ENCODE peak calls at places on chromosomes 5 and 9, in five cellular contexts. One of them, this sample, is unnamed.

GRCh38 chr5:83199126-83199525 is 121.8 kb downstream of the XRCC4 start:
- DNase-seq in activated B cell treated with CpG ODN at 0.5 μM for 24 hours: no peak
- DNase-seq in progenitor cell of endocrine pancreas: no peak
- DNase-seq in left ventricle myocardium inferior: no peak
- DNase-seq in adrenal gland: no peak
- DNase-seq in this sample: no peak

GRCh38 chr5:57439601-57440000 is 43.0 kb downstream of the ACTBL2 start:
- DNase-seq in activated B cell treated with CpG ODN at 0.5 μM for 24 hours: no peak
- DNase-seq in adrenal gland: no peak
- DNase-seq in left ventricle myocardium inferior: no peak
- DNase-seq in progenitor cell of endocrine pancreas: no peak
- DNase-seq in this sample: no peak

GRCh38 chr9:75885652-75886051 is 4.8 kb upstream of the PCSK5 start:
- DNase-seq in progenitor cell of endocrine pancreas: no peak
- DNase-seq in activated B cell treated with CpG ODN at 0.5 μM for 24 hours: no peak
- DNase-seq in left ventricle myocardium inferior: no peak
- DNase-seq in adrenal gland: no peak
- DNase-seq in this sample: no peak

GRCh38 chr5:135031813-135032612 is 2.0 kb downstream of the PITX1 start:
- DNase-seq in left ventricle myocardium inferior: peak
- DNase-seq in progenitor cell of endocrine pancreas: no peak
- DNase-seq in adrenal gland: no peak
- DNase-seq in activated B cell treated with CpG ODN at 0.5 μM for 24 hours: no peak
- DNase-seq in this sample: no peak

GRCh38 chr9:6086006-6086655 is 70.7 kb upstream of the RANBP6 start:
- DNase-seq in activated B cell treated with CpG ODN at 0.5 μM for 24 hours: no peak
- DNase-seq in adrenal gland: no peak
- DNase-seq in progenitor cell of endocrine pancreas: no peak
- DNase-seq in left ventricle myocardium inferior: no peak
- DNase-seq in this sample: no peak

GRCh38 chr5:68265822-68266395 is 50.4 kb downstream of the PIK3R1 start:
- DNase-seq in progenitor cell of endocrine pancreas: no peak
- DNase-seq in activated B cell treated with CpG ODN at 0.5 μM for 24 hours: no peak
- DNase-seq in adrenal gland: no peak
- DNase-seq in left ventricle myocardium inferior: no peak
- DNase-seq in this sample: no peak

GRCh38 chr9:16321461-16322119 is 548.9 kb downstream of the BNC2 start:
- DNase-seq in progenitor cell of endocrine pancreas: no peak
- DNase-seq in adrenal gland: peak
- DNase-seq in left ventricle myocardium inferior: no peak
- DNase-seq in activated B cell treated with CpG ODN at 0.5 μM for 24 hours: no peak
- DNase-seq in this sample: peak

GRCh38 chr9:19408316-19408692 is 505 bp upstream of the ACER2 start:
- DNase-seq in adrenal gland: no peak
- DNase-seq in activated B cell treated with CpG ODN at 0.5 μM for 24 hours: no peak
- DNase-seq in left ventricle myocardium inferior: peak
- DNase-seq in progenitor cell of endocrine pancreas: no peak
- DNase-seq in this sample: peak

GRCh38 chr9:93620881-93621820 is 44.8 kb downstream of the PHF2 start:
- DNase-seq in adrenal gland: no peak
- DNase-seq in left ventricle myocardium inferior: peak
- DNase-seq in activated B cell treated with CpG ODN at 0.5 μM for 24 hours: no peak
- DNase-seq in progenitor cell of endocrine pancreas: no peak
- DNase-seq in this sample: no peak

GRCh38 chr9:123645126-123645525 is 284.8 kb downstream of the DENND1A start:
- DNase-seq in activated B cell treated with CpG ODN at 0.5 μM for 24 hours: no peak
- DNase-seq in progenitor cell of endocrine pancreas: no peak
- DNase-seq in adrenal gland: no peak
- DNase-seq in left ventricle myocardium inferior: no peak
- DNase-seq in this sample: no peak

GRCh38 chr5:126100767-126101166 is 322.4 kb upstream of the GRAMD2B start:
- DNase-seq in left ventricle myocardium inferior: no peak
- DNase-seq in activated B cell treated with CpG ODN at 0.5 μM for 24 hours: no peak
- DNase-seq in adrenal gland: no peak
- DNase-seq in progenitor cell of endocrine pancreas: no peak
- DNase-seq in this sample: no peak

GRCh38 chr9:121196389-121196788 is 5.3 kb downstream of the RAB14 start:
- DNase-seq in activated B cell treated with CpG ODN at 0.5 μM for 24 hours: no peak
- DNase-seq in progenitor cell of endocrine pancreas: no peak
- DNase-seq in left ventricle myocardium inferior: no peak
- DNase-seq in adrenal gland: no peak
- DNase-seq in this sample: no peak

GRCh38 chr5:58002318-58002717 is 457.6 kb downstream of the PLK2 start:
- DNase-seq in progenitor cell of endocrine pancreas: no peak
- DNase-seq in adrenal gland: no peak
- DNase-seq in left ventricle myocardium inferior: no peak
- DNase-seq in activated B cell treated with CpG ODN at 0.5 μM for 24 hours: no peak
- DNase-seq in this sample: no peak

GRCh38 chr5:153520952-153521351 is 30.5 kb downstream of the GRIA1 start:
- DNase-seq in progenitor cell of endocrine pancreas: no peak
- DNase-seq in left ventricle myocardium inferior: no peak
- DNase-seq in adrenal gland: no peak
- DNase-seq in activated B cell treated with CpG ODN at 0.5 μM for 24 hours: no peak
- DNase-seq in this sample: no peak

GRCh38 chr9:134919316-134919715 is 1.6 kb upstream of the FCN1 start:
- DNase-seq in activated B cell treated with CpG ODN at 0.5 μM for 24 hours: no peak
- DNase-seq in progenitor cell of endocrine pancreas: no peak
- DNase-seq in left ventricle myocardium inferior: no peak
- DNase-seq in adrenal gland: peak
- DNase-seq in this sample: no peak

GRCh38 chr5:130045334-130045733 is 141.1 kb downstream of the CHSY3 start:
- DNase-seq in left ventricle myocardium inferior: no peak
- DNase-seq in progenitor cell of endocrine pancreas: no peak
- DNase-seq in activated B cell treated with CpG ODN at 0.5 μM for 24 hours: no peak
- DNase-seq in adrenal gland: no peak
- DNase-seq in this sample: no peak
- TF ChIP-seq CTCF in left ventricle myocardium inferior: no peak
- TF ChIP-seq CTCF in progenitor cell of endocrine pancreas: no peak
- TF ChIP-seq CTCF in activated B cell treated with CpG ODN at 0.5 μM for 24 hours: no peak
- TF ChIP-seq CTCF in adrenal gland: no peak
- TF ChIP-seq CTCF in this sample: no peak

GRCh38 chr9:73204910-73205309 is 53.2 kb downstream of the ANXA1 start:
- DNase-seq in progenitor cell of endocrine pancreas: no peak
- DNase-seq in activated B cell treated with CpG ODN at 0.5 μM for 24 hours: no peak
- DNase-seq in adrenal gland: no peak
- DNase-seq in left ventricle myocardium inferior: no peak
- DNase-seq in this sample: no peak

GRCh38 chr9:73202992-73203391 is 51.3 kb downstream of the ANXA1 start:
- DNase-seq in adrenal gland: no peak
- DNase-seq in left ventricle myocardium inferior: no peak
- DNase-seq in progenitor cell of endocrine pancreas: no peak
- DNase-seq in activated B cell treated with CpG ODN at 0.5 μM for 24 hours: no peak
- DNase-seq in this sample: no peak

GRCh38 chr9:73199448-73199847 is 47.8 kb downstream of the ANXA1 start:
- DNase-seq in adrenal gland: no peak
- DNase-seq in left ventricle myocardium inferior: no peak
- DNase-seq in progenitor cell of endocrine pancreas: no peak
- DNase-seq in activated B cell treated with CpG ODN at 0.5 μM for 24 hours: no peak
- DNase-seq in this sample: no peak

GRCh38 chr9:73200694-73201432 is 49.2 kb downstream of the ANXA1 start:
- DNase-seq in activated B cell treated with CpG ODN at 0.5 μM for 24 hours: no peak
- DNase-seq in progenitor cell of endocrine pancreas: no peak
- DNase-seq in adrenal gland: no peak
- DNase-seq in left ventricle myocardium inferior: no peak
- DNase-seq in this sample: no peak

GRCh38 chr9:73199886-73200285 is 48.2 kb downstream of the ANXA1 start:
- DNase-seq in adrenal gland: no peak
- DNase-seq in left ventricle myocardium inferior: no peak
- DNase-seq in progenitor cell of endocrine pancreas: no peak
- DNase-seq in activated B cell treated with CpG ODN at 0.5 μM for 24 hours: no peak
- DNase-seq in this sample: no peak
- TF ChIP-seq CTCF in adrenal gland: no peak
- TF ChIP-seq CTCF in left ventricle myocardium inferior: no peak
- TF ChIP-seq CTCF in progenitor cell of endocrine pancreas: no peak
- TF ChIP-seq CTCF in activated B cell treated with CpG ODN at 0.5 μM for 24 hours: no peak
- TF ChIP-seq CTCF in this sample: no peak

DNA sequence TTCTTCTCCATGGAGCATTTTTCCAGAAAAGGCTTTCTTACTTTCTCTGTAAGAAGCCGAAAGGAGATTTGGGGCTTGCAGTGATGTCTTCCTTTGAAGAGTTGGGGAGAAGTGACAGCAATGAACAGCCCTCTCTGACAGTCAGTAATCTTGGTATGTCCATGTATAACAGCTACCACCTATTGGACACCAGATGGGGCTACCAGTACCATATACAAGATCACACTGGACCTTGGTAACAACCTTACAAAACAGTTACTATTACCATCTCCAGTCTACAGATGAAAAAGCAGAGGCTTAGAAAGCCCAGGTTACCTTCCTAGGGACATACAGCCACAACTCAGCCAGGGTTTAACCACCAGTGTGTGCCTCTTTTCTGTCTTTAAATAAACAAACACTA is 272.7 kb upstream of the TRPC7 start:
- DNase-seq in activated B cell treated with CpG ODN at 0.5 μM for 24 hours: no peak
- DNase-seq in left ventricle myocardium inferior: no peak
- DNase-seq in progenitor cell of endocrine pancreas: no peak
- DNase-seq in adrenal gland: no peak
- DNase-seq in this sample: no peak
- TF ChIP-seq CTCF in activated B cell treated with CpG ODN at 0.5 μM for 24 hours: no peak
- TF ChIP-seq CTCF in left ventricle myocardium inferior: no peak
- TF ChIP-seq CTCF in progenitor cell of endocrine pancreas: no peak
- TF ChIP-seq CTCF in adrenal gland: no peak
- TF ChIP-seq CTCF in this sample: no peak

DNA sequence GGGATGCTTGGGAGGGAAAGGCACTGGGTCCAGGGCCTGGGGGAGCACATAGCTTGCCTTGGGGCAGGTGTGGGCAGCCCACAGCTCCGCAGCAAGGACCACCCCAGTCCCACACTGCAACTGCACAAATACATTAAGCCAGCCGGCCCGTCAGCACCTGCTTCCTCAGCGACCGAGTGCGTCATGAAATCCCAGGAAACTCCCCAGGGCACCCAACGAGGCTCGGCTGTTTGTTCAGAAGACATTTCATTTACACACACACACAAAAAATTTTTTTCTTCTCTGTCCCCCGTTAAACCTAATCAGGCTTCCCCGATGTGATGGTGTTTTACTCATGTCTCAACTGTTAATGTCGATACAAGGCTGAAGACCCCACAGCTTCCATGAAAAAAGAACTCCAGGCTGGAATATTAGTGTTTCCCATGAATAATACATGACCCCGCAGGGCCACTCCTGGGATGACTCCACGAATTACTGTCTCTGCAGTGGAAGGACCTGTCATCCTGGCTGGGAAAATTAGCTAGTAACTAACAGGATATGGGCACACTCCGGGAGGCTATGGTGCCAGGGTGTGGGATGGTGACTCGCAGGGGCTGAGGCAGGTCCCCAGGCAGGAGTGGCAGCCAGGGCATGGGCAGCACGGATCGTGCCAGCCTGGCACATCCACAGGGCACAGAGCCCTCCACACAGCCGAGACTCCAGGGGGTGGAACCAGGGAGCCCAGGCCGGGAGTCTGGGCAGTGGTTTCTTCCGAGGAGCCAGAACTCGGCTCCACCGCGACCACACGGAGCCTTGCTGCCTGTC is 102.4 kb downstream of the VAV2 start:
- DNase-seq in adrenal gland: no peak
- DNase-seq in activated B cell treated with CpG ODN at 0.5 μM for 24 hours: no peak
- DNase-seq in progenitor cell of endocrine pancreas: no peak
- DNase-seq in left ventricle myocardium inferior: no peak
- DNase-seq in this sample: no peak
- TF ChIP-seq CTCF in adrenal gland: no peak
- TF ChIP-seq CTCF in activated B cell treated with CpG ODN at 0.5 μM for 24 hours: no peak
- TF ChIP-seq CTCF in progenitor cell of endocrine pancreas: no peak
- TF ChIP-seq CTCF in left ventricle myocardium inferior: no peak
- TF ChIP-seq CTCF in this sample: no peak

GRCh38 chr5:4857761-4858160 is 282.4 kb upstream of the ADAMTS16 start:
- DNase-seq in progenitor cell of endocrine pancreas: no peak
- DNase-seq in activated B cell treated with CpG ODN at 0.5 μM for 24 hours: no peak
- DNase-seq in left ventricle myocardium inferior: no peak
- DNase-seq in adrenal gland: no peak
- DNase-seq in this sample: no peak

GRCh38 chr5:4859489-4860211 is 280.5 kb upstream of the ADAMTS16 start:
- DNase-seq in activated B cell treated with CpG ODN at 0.5 μM for 24 hours: no peak
- DNase-seq in left ventricle myocardium inferior: no peak
- DNase-seq in progenitor cell of endocrine pancreas: no peak
- DNase-seq in adrenal gland: no peak
- DNase-seq in this sample: no peak

GRCh38 chr5:4866131-4866659 is 273.9 kb upstream of the ADAMTS16 start:
- DNase-seq in activated B cell treated with CpG ODN at 0.5 μM for 24 hours: no peak
- DNase-seq in progenitor cell of endocrine pancreas: no peak
- DNase-seq in left ventricle myocardium inferior: no peak
- DNase-seq in adrenal gland: no peak
- DNase-seq in this sample: no peak

GRCh38 chr5:4866817-4867216 is 273.3 kb upstream of the ADAMTS16 start:
- DNase-seq in progenitor cell of endocrine pancreas: no peak
- DNase-seq in activated B cell treated with CpG ODN at 0.5 μM for 24 hours: no peak
- DNase-seq in adrenal gland: no peak
- DNase-seq in left ventricle myocardium inferior: no peak
- DNase-seq in this sample: no peak

DNA sequence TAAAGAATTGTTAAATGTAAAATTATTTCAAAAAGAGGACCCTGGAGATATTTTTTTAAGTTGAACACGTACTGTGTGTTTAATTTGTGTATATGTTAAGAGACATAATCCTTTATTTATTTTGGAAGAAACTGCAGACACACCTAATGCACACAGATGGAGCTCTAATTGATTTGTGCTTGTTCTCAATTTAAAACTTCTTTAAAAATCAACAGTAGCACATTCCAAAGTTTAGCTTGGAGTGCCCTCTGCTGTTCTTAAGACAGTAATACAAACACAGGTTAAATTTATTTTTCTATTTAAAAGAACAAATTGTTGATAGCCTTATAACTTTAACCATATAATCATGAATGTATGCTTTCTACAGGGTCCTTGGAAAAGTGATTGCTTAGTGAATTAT is 277.6 kb upstream of the ADAMTS16 start:
- DNase-seq in progenitor cell of endocrine pancreas: no peak
- DNase-seq in adrenal gland: no peak
- DNase-seq in activated B cell treated with CpG ODN at 0.5 μM for 24 hours: no peak
- DNase-seq in left ventricle myocardium inferior: no peak
- DNase-seq in this sample: no peak
- TF ChIP-seq CTCF in progenitor cell of endocrine pancreas: peak
- TF ChIP-seq CTCF in adrenal gland: peak
- TF ChIP-seq CTCF in activated B cell treated with CpG ODN at 0.5 μM for 24 hours: no peak
- TF ChIP-seq CTCF in left ventricle myocardium inferior: peak
- TF ChIP-seq CTCF in this sample: peak

DNA sequence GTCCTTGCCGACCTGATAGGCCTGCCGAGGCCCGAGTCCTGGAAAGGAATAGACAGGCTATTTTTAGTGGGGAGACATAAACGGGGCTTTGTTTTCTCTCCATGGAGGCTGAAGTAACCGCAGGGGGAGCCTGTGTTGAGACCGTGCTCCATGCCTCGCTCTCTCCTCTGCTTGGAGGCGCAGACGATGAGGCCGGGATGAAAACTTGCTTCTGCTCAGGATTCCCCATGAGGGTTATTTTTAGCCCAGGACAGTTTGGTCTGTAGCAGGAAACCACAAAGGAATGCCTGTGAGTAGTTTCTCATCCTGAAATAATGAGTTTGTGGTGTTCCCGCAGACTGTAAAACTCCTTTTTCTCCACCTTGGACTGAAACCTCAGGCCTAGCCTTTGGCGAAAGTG is 81.9 kb upstream of the RARS1 start:
- DNase-seq in adrenal gland: no peak
- DNase-seq in activated B cell treated with CpG ODN at 0.5 μM for 24 hours: no peak
- DNase-seq in left ventricle myocardium inferior: no peak
- DNase-seq in progenitor cell of endocrine pancreas: no peak
- DNase-seq in this sample: no peak
- TF ChIP-seq CTCF in adrenal gland: no peak
- TF ChIP-seq CTCF in activated B cell treated with CpG ODN at 0.5 μM for 24 hours: no peak
- TF ChIP-seq CTCF in left ventricle myocardium inferior: no peak
- TF ChIP-seq CTCF in progenitor cell of endocrine pancreas: no peak
- TF ChIP-seq CTCF in this sample: no peak

GRCh38 chr5:5466227-5466626 is 43.8 kb downstream of the ICE1 start:
- DNase-seq in adrenal gland: no peak
- DNase-seq in activated B cell treated with CpG ODN at 0.5 μM for 24 hours: no peak
- DNase-seq in left ventricle myocardium inferior: no peak
- DNase-seq in progenitor cell of endocrine pancreas: no peak
- DNase-seq in this sample: no peak
- TF ChIP-seq CTCF in adrenal gland: no peak
- TF ChIP-seq CTCF in activated B cell treated with CpG ODN at 0.5 μM for 24 hours: no peak
- TF ChIP-seq CTCF in left ventricle myocardium inferior: no peak
- TF ChIP-seq CTCF in progenitor cell of endocrine pancreas: peak
- TF ChIP-seq CTCF in this sample: no peak